ENCODE peak calls at places on chromosomes 1 and 21, in five cellular contexts. Z is K562, V is stomach, P is transverse colon, L is ovary. S is an unnamed sample.

GRCh38 chr1:53381790-53382401 is 54.0 kb upstream of the LRP8 start:
- DNase-seq in Z (no peak), V (no peak), P (no peak), L (no peak), S (no peak)

GRCh38 chr21:44054710-44055109 is 42.6 kb downstream of the TRAPPC10 start:
- DNase-seq in Z (no peak), V (no peak), P (no peak), L (no peak), S (no peak)

GRCh38 chr1:3219005-3219724 is 150.2 kb downstream of the PRDM16 start:
- DNase-seq in Z (no peak), V (peak; percentile 91), P (peak; percentile 36), L (no peak), S (peak; percentile 33)

GRCh38 chr1:20376171-20376570 is 85.5 kb downstream of the VWA5B1 start:
- DNase-seq in Z (no peak), V (no peak), P (no peak), L (no peak), S (no peak)

GRCh38 chr1:209819059-209819458 is 8.7 kb upstream of the UTP25 start:
- DNase-seq in Z (no peak), V (no peak), P (no peak), L (no peak), S (no peak)

GRCh38 chr1:94572780-94573179 is 31.2 kb upstream of the F3 start:
- DNase-seq in Z (no peak), V (no peak), P (no peak), L (no peak), S (no peak)

GRCh38 chr21:36849461-36849860 is 117.0 kb downstream of the HLCS start:
- DNase-seq in Z (no peak), V (no peak), P (no peak), L (no peak), S (no peak)

GRCh38 chr1:109198043-109198695 is 15.5 kb upstream of the SARS1 start:
- DNase-seq in Z (peak; percentile 87), V (no peak), P (no peak), L (peak; percentile 44), S (no peak)

GRCh38 chr21:34606621-34607020 is 8.3 kb downstream of the RCAN1 start:
- DNase-seq in Z (no peak), V (no peak), P (no peak), L (no peak), S (no peak)

GRCh38 chr1:157034137-157034800 is 11.3 kb downstream of the ARHGEF11 start:
- DNase-seq in Z (no peak), V (peak; percentile 39), P (no peak), L (no peak), S (no peak)

GRCh38 chr1:43742026-43742425 is 34.7 kb downstream of the ST3GAL3 start:
- DNase-seq in Z (no peak), V (no peak), P (no peak), L (no peak), S (no peak)

GRCh38 chr1:43732132-43732531 is 24.8 kb downstream of the ST3GAL3 start:
- DNase-seq in Z (peak; percentile 75), V (no peak), P (no peak), L (no peak), S (no peak)

DNA sequence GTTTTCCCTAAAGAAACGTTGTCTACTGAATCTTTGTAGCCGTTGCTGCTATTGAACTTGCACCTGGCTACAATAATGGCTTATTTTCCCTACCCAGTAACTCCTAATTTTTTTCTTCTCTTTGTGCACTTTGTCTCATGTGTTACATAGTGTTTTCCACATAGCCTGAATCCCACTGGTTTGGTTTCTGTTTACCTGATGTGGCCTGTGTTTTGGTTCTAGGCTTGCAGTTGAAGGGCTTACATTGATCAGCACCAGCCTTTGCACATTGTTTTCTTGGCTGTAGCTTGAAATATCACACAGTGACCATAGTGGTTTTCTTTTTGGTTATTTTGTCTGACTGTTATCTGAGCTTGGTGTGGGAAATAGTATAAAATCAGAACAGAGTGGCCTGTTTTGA is 29.5 kb downstream of the ST3GAL3 start:
- DNase-seq in Z (no peak), V (no peak), P (no peak), L (no peak), S (no peak)
- H3K27me3 ChIP-seq in Z (no peaks in the 10 kb centered on the region), V (no peaks in the 10 kb centered on the region), P (no peaks in the 10 kb centered on the region), L (no peaks in the 10 kb centered on the region), S (no peaks in the 10 kb centered on the region)

GRCh38 chr1:167094690-167095089 is 815 bp downstream of the STYXL2 start:
- DNase-seq in Z (no peak), V (no peak), P (no peak), L (no peak), S (no peak)
- H3K4me3 ChIP-seq in Z (no peak overlapping the region), V (no peak overlapping the region), P (no peak overlapping the region), L (no peak overlapping the region), S (no peak overlapping the region)

DNA sequence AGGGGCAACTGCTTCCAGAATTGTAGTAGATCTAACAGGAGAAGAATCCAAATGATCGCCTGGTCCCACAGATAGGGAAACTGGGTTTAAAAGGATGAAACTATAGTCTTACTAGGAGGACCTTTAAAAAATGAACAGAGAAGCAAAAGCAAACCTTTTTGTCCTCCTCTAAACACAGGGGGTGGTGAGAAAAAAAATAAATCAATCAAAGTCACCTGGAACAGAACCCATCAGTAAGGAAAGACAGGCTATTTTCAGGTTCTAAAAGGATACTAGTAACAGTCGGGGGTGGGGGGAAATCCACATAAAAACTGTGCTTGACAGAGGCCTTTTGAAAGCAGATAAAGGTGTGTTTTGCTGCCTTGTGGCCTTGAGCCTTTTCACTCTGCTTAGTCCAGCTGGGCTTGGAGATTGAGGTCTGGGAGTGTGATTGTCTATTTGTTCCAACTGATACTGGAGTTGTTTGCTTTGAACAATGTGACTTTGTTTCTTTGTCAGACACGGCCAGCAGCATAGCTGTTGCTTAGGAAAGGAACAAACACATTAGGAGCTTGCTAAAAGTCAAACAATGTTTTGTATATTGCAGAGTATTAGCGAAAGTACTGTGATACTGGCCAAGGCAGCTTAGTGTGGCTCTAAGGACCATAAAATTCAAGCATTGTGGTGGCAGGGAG is 141.1 kb upstream of the IRF2BP2 start:
- DNase-seq in Z (peak; percentile 68), V (peak; percentile 64), P (no peak), L (peak; percentile 47), S (no peak)
- TF ChIP-seq EP300 in Z (peak; percentile 74), V (no peak), P (no peak), L (no peak), S (no peak)

GRCh38 chr1:223146745-223147144 is 3.7 kb upstream of the TLR5 start:
- DNase-seq in Z (no peak), V (no peak), P (no peak), L (no peak), S (no peak)
- H3K27me3 ChIP-seq in Z (no peaks in the 10 kb centered on the region), V (no peaks in the 10 kb centered on the region), P (no peaks in the 10 kb centered on the region), L (no peaks in the 10 kb centered on the region), S (no peaks in the 10 kb centered on the region)